ENCODE peak calls at places on chromosomes 2 and 18, in five cellular contexts. P, T, N, E and B are unnamed samples.

GRCh38 chr2:189505412-189505953 is 64.2 kb downstream of the WDR75 start:
- DNase-seq in E (no peak), T (no peak), N (no peak), P (no peak), B (no peak)

GRCh38 chr2:238816296-238816695 is 31.6 kb upstream of the TWIST2 start:
- DNase-seq in E (no peak), N (no peak), P (no peak), T (no peak), B (no peak)

GRCh38 chr18:74494514-74494913 is 1.6 kb upstream of the CNDP2 start:
- DNase-seq in P (no peak), T (no peak), E (no peak), N (no peak), B (no peak)

GRCh38 chr2:19158899-19159298 is 199.5 kb downstream of the OSR1 start:
- DNase-seq in N (no peak), E (no peak), P (no peak), T (no peak), B (no peak)

GRCh38 chr2:239780236-239780997 is 244.7 kb downstream of the NDUFA10 start:
- DNase-seq in N (no peak), E (no peak), P (no peak), T (no peak), B (no peak)

GRCh38 chr2:63301481-63301880 is 250.9 kb downstream of the OTX1 start:
- DNase-seq in T (peak), P (no peak), N (no peak), E (no peak), B (no peak)

GRCh38 chr2:216090369-216090786 is 8.7 kb downstream of the TMEM169 start:
- DNase-seq in P (no peak), E (no peak), T (peak), N (no peak), B (no peak)

GRCh38 chr2:42725657-42726056 is 38.3 kb downstream of the OXER1 start:
- DNase-seq in N (no peak), E (no peak), T (no peak), P (no peak), B (no peak)

GRCh38 chr2:98012561-98012979 is 16.8 kb upstream of the TMEM131 start:
- DNase-seq in T (no peak), P (no peak), E (no peak), N (no peak), B (no peak)

GRCh38 chr2:169694113-169694893 is at the start of the genes CFAP210 and PHOSPHO2:
- DNase-seq in N (peak), T (peak), P (peak), E (peak), B (peak)

GRCh38 chr18:78069784-78070664 is 820.4 kb downstream of the GALR1 start:
- DNase-seq in P (no peak), E (no peak), N (no peak), T (peak), B (no peak)

GRCh38 chr2:114350186-114350725 is 92.2 kb upstream of the DPP10 start:
- DNase-seq in N (no peak), E (no peak), P (no peak), T (no peak), B (no peak)

GRCh38 chr2:143758629-143759330 is 629.6 kb downstream of the ARHGAP15 start:
- DNase-seq in P (no peak), N (no peak), E (peak), T (peak), B (no peak)

GRCh38 chr18:77143196-77143595 is 10.6 kb upstream of the MBP start:
- DNase-seq in E (no peak), P (no peak), T (no peak), N (no peak), B (no peak)

GRCh38 chr2:8546319-8547283 is 135.3 kb upstream of the ID2 start:
- DNase-seq in P (no peak), T (no peak), N (no peak), E (no peak), B (no peak)

GRCh38 chr2:114543106-114543806 is 100.8 kb downstream of the DPP10 start:
- DNase-seq in T (no peak), P (no peak), E (no peak), N (no peak), B (no peak)

GRCh38 chr2:223943561-223944008 is 1.6 kb downstream of the WDFY1 start:
- DNase-seq in P (no peak), T (peak), N (no peak), E (peak), B (no peak)

GRCh38 chr2:114400890-114401289 is 41.6 kb upstream of the DPP10 start:
- DNase-seq in E (no peak), T (no peak), N (no peak), P (no peak), B (no peak)